ENCODE peak calls at places on chromosomes 6 and 20, in seven cellular contexts. One of them, this sample, is unnamed.

GRCh38 chr6:167755461-167755860 is 71.2 kb upstream of the AFDN start:
- DNase-seq in NCI-H1105: no peak
- DNase-seq in mesenteric fat pad: peak; percentile 68
- DNase-seq in stimulated activated CD4-positive, alpha-beta T cell treated with anti-CD3 and anti-CD28 coated beads, Interleukin-1b, Interleukin-23, amount 100 ng/mL, for 1 hour: no peak
- DNase-seq in CD4-positive, alpha-beta T cell: no peak
- DNase-seq in right atrium auricular region: no peak
- DNase-seq in esophagus squamous epithelium: no peak
- DNase-seq in this sample: no peak

GRCh38 chr6:72140795-72141194 is 254.4 kb downstream of the RIMS1 start:
- DNase-seq in NCI-H1105: no peak
- DNase-seq in mesenteric fat pad: no peak
- DNase-seq in stimulated activated CD4-positive, alpha-beta T cell treated with anti-CD3 and anti-CD28 coated beads, Interleukin-1b, Interleukin-23, amount 100 ng/mL, for 1 hour: no peak
- DNase-seq in CD4-positive, alpha-beta T cell: no peak
- DNase-seq in right atrium auricular region: no peak
- DNase-seq in esophagus squamous epithelium: no peak
- DNase-seq in this sample: no peak

GRCh38 chr6:170238741-170239565 is 51.9 kb downstream of the DLL1 start:
- DNase-seq in NCI-H1105: no peak
- DNase-seq in mesenteric fat pad: no peak
- DNase-seq in stimulated activated CD4-positive, alpha-beta T cell treated with anti-CD3 and anti-CD28 coated beads, Interleukin-1b, Interleukin-23, amount 100 ng/mL, for 1 hour: no peak
- DNase-seq in CD4-positive, alpha-beta T cell: no peak
- DNase-seq in right atrium auricular region: no peak
- DNase-seq in esophagus squamous epithelium: no peak
- DNase-seq in this sample: no peak

GRCh38 chr6:119331676-119332286 is 17.8 kb downstream of the MAN1A1 start:
- DNase-seq in NCI-H1105: no peak
- DNase-seq in mesenteric fat pad: no peak
- DNase-seq in stimulated activated CD4-positive, alpha-beta T cell treated with anti-CD3 and anti-CD28 coated beads, Interleukin-1b, Interleukin-23, amount 100 ng/mL, for 1 hour: no peak
- DNase-seq in CD4-positive, alpha-beta T cell: no peak
- DNase-seq in right atrium auricular region: no peak
- DNase-seq in esophagus squamous epithelium: no peak
- DNase-seq in this sample: no peak

GRCh38 chr20:58143531-58143930 is 84.9 kb downstream of the ANKRD60 start:
- DNase-seq in NCI-H1105: no peak
- DNase-seq in mesenteric fat pad: peak; percentile 49
- DNase-seq in stimulated activated CD4-positive, alpha-beta T cell treated with anti-CD3 and anti-CD28 coated beads, Interleukin-1b, Interleukin-23, amount 100 ng/mL, for 1 hour: no peak
- DNase-seq in CD4-positive, alpha-beta T cell: no peak
- DNase-seq in right atrium auricular region: peak; percentile 9
- DNase-seq in esophagus squamous epithelium: no peak
- DNase-seq in this sample: no peak

GRCh38 chr6:169529931-169530761 is 171.7 kb downstream of the WDR27 start:
- DNase-seq in NCI-H1105: no peak
- DNase-seq in mesenteric fat pad: no peak
- DNase-seq in stimulated activated CD4-positive, alpha-beta T cell treated with anti-CD3 and anti-CD28 coated beads, Interleukin-1b, Interleukin-23, amount 100 ng/mL, for 1 hour: no peak
- DNase-seq in CD4-positive, alpha-beta T cell: no peak
- DNase-seq in right atrium auricular region: no peak
- DNase-seq in esophagus squamous epithelium: no peak
- DNase-seq in this sample: peak; percentile 67

GRCh38 chr6:16320533-16321340 is 82.3 kb downstream of the GMPR start:
- DNase-seq in NCI-H1105: no peak
- DNase-seq in mesenteric fat pad: peak; percentile 67
- DNase-seq in stimulated activated CD4-positive, alpha-beta T cell treated with anti-CD3 and anti-CD28 coated beads, Interleukin-1b, Interleukin-23, amount 100 ng/mL, for 1 hour: no peak
- DNase-seq in CD4-positive, alpha-beta T cell: no peak
- DNase-seq in right atrium auricular region: no peak
- DNase-seq in esophagus squamous epithelium: no peak
- DNase-seq in this sample: no peak

GRCh38 chr6:111725446-111726112 is 119.9 kb upstream of the TRAF3IP2 start:
- DNase-seq in NCI-H1105: no peak
- DNase-seq in mesenteric fat pad: no peak
- DNase-seq in stimulated activated CD4-positive, alpha-beta T cell treated with anti-CD3 and anti-CD28 coated beads, Interleukin-1b, Interleukin-23, amount 100 ng/mL, for 1 hour: no peak
- DNase-seq in CD4-positive, alpha-beta T cell: no peak
- DNase-seq in right atrium auricular region: peak; percentile 74
- DNase-seq in esophagus squamous epithelium: no peak
- DNase-seq in this sample: no peak

GRCh38 chr20:58340853-58341252 is 31.3 kb downstream of the RAB22A start:
- DNase-seq in NCI-H1105: no peak
- DNase-seq in mesenteric fat pad: no peak
- DNase-seq in stimulated activated CD4-positive, alpha-beta T cell treated with anti-CD3 and anti-CD28 coated beads, Interleukin-1b, Interleukin-23, amount 100 ng/mL, for 1 hour: no peak
- DNase-seq in CD4-positive, alpha-beta T cell: no peak
- DNase-seq in right atrium auricular region: no peak
- DNase-seq in esophagus squamous epithelium: no peak
- DNase-seq in this sample: no peak

GRCh38 chr20:53413188-53413631 is 180.4 kb downstream of the ZNF217 start:
- DNase-seq in NCI-H1105: no peak
- DNase-seq in mesenteric fat pad: no peak
- DNase-seq in stimulated activated CD4-positive, alpha-beta T cell treated with anti-CD3 and anti-CD28 coated beads, Interleukin-1b, Interleukin-23, amount 100 ng/mL, for 1 hour: peak; percentile 3
- DNase-seq in CD4-positive, alpha-beta T cell: peak; percentile 12
- DNase-seq in right atrium auricular region: no peak
- DNase-seq in esophagus squamous epithelium: no peak
- DNase-seq in this sample: no peak

This sample was measured in AG09319.